ENCODE peak calls at places on chromosomes 11 and 22, in five cellular contexts. One of them, this sample, is unnamed.

GRCh38 chr11:65477271-65478029 is 21.4 kb upstream of the MALAT1 start:
- DNase-seq in WTC11: peak
- DNase-seq in gastrocnemius medialis: peak
- DNase-seq in astrocyte of the spinal cord: peak
- DNase-seq in HL-60: peak
- DNase-seq in this sample: peak

GRCh38 chr11:119585038-119585666 is 143.8 kb downstream of the NECTIN1 start:
- DNase-seq in astrocyte of the spinal cord: peak
- DNase-seq in gastrocnemius medialis: no peak
- DNase-seq in WTC11: peak
- DNase-seq in HL-60: no peak
- DNase-seq in this sample: peak

GRCh38 chr11:65274734-65275682 is 13.2 kb downstream of the POLA2 start:
- DNase-seq in gastrocnemius medialis: peak
- DNase-seq in WTC11: peak
- DNase-seq in astrocyte of the spinal cord: peak
- DNase-seq in HL-60: no peak
- DNase-seq in this sample: peak

GRCh38 chr11:117839234-117839882 is 14.8 kb upstream of the FXYD2 start:
- DNase-seq in gastrocnemius medialis: no peak
- DNase-seq in astrocyte of the spinal cord: no peak
- DNase-seq in WTC11: no peak
- DNase-seq in HL-60: no peak
- DNase-seq in this sample: no peak

GRCh38 chr11:69377029-69377952 is 83.3 kb downstream of the MYEOV start:
- DNase-seq in gastrocnemius medialis: no peak
- DNase-seq in HL-60: no peak
- DNase-seq in astrocyte of the spinal cord: no peak
- DNase-seq in WTC11: peak
- DNase-seq in this sample: no peak

GRCh38 chr11:37988031-37988430 is 1390.0 kb upstream of the RAG2 start:
- DNase-seq in gastrocnemius medialis: no peak
- DNase-seq in WTC11: no peak
- DNase-seq in astrocyte of the spinal cord: peak
- DNase-seq in HL-60: no peak
- DNase-seq in this sample: no peak

GRCh38 chr11:72263363-72263762 is 19.4 kb upstream of the PHOX2A start:
- DNase-seq in astrocyte of the spinal cord: peak
- DNase-seq in WTC11: no peak
- DNase-seq in HL-60: no peak
- DNase-seq in gastrocnemius medialis: no peak
- DNase-seq in this sample: no peak

GRCh38 chr22:24284747-24285203 is 14.1 kb downstream of the SPECC1L start:
- DNase-seq in gastrocnemius medialis: no peak
- DNase-seq in HL-60: no peak
- DNase-seq in WTC11: no peak
- DNase-seq in astrocyte of the spinal cord: no peak
- DNase-seq in this sample: no peak

GRCh38 chr22:46754110-46754799 is 8.2 kb upstream of the TBC1D22A start:
- DNase-seq in HL-60: peak
- DNase-seq in gastrocnemius medialis: peak
- DNase-seq in WTC11: no peak
- DNase-seq in astrocyte of the spinal cord: peak
- DNase-seq in this sample: no peak

GRCh38 chr11:74680035-74680671 is 51.1 kb downstream of the CHRDL2 start:
- DNase-seq in gastrocnemius medialis: no peak
- DNase-seq in HL-60: no peak
- DNase-seq in astrocyte of the spinal cord: no peak
- DNase-seq in WTC11: no peak
- DNase-seq in this sample: no peak

GRCh38 chr11:55942785-55943392 is 6.7 kb upstream of the OR5I1 start:
- DNase-seq in WTC11: no peak
- DNase-seq in gastrocnemius medialis: no peak
- DNase-seq in astrocyte of the spinal cord: peak
- DNase-seq in HL-60: peak
- DNase-seq in this sample: no peak

GRCh38 chr11:85810871-85811611 is at the start of gene SYTL2:
- DNase-seq in HL-60: peak
- DNase-seq in gastrocnemius medialis: peak
- DNase-seq in astrocyte of the spinal cord: peak
- DNase-seq in WTC11: peak
- DNase-seq in this sample: peak

GRCh38 chr22:35568751-35569725 is 28.4 kb downstream of the RASD2 start:
- DNase-seq in astrocyte of the spinal cord: peak
- DNase-seq in HL-60: no peak
- DNase-seq in WTC11: no peak
- DNase-seq in gastrocnemius medialis: no peak
- DNase-seq in this sample: no peak

GRCh38 chr11:75204012-75204674 is 36.4 kb upstream of the TPBGL start:
- DNase-seq in astrocyte of the spinal cord: no peak
- DNase-seq in gastrocnemius medialis: no peak
- DNase-seq in WTC11: no peak
- DNase-seq in HL-60: no peak
- DNase-seq in this sample: no peak

GRCh38 chr22:16960220-16960883 is 47.7 kb downstream of the GAB4 start:
- DNase-seq in HL-60: no peak
- DNase-seq in WTC11: no peak
- DNase-seq in gastrocnemius medialis: no peak
- DNase-seq in astrocyte of the spinal cord: no peak
- DNase-seq in this sample: no peak

GRCh38 chr11:35969089-35970046 is 25.5 kb downstream of the LDLRAD3 start:
- DNase-seq in astrocyte of the spinal cord: peak
- DNase-seq in WTC11: no peak
- DNase-seq in HL-60: no peak
- DNase-seq in gastrocnemius medialis: no peak
- DNase-seq in this sample: no peak

GRCh38 chr11:134398079-134398444 is 14.0 kb downstream of the B3GAT1 start:
- DNase-seq in astrocyte of the spinal cord: no peak
- DNase-seq in gastrocnemius medialis: no peak
- DNase-seq in HL-60: no peak
- DNase-seq in WTC11: no peak
- DNase-seq in this sample: no peak

GRCh38 chr11:125429174-125429707 is 66.8 kb downstream of the FEZ1 start:
- DNase-seq in WTC11: peak
- DNase-seq in HL-60: peak
- DNase-seq in astrocyte of the spinal cord: peak
- DNase-seq in gastrocnemius medialis: peak
- DNase-seq in this sample: peak

GRCh38 chr11:3825473-3826154 is 15.1 kb downstream of the RHOG start:
- DNase-seq in WTC11: no peak
- DNase-seq in astrocyte of the spinal cord: no peak
- DNase-seq in HL-60: no peak
- DNase-seq in gastrocnemius medialis: no peak
- DNase-seq in this sample: no peak

GRCh38 chr11:45671246-45672171 is 6.1 kb upstream of the CHST1 start:
- DNase-seq in WTC11: no peak
- DNase-seq in astrocyte of the spinal cord: no peak
- DNase-seq in gastrocnemius medialis: no peak
- DNase-seq in HL-60: no peak
- DNase-seq in this sample: no peak
- TF ChIP-seq CTCF in WTC11: no peak
- TF ChIP-seq CTCF in astrocyte of the spinal cord: peak
- TF ChIP-seq CTCF in gastrocnemius medialis: peak
- TF ChIP-seq CTCF in HL-60: no peak
- TF ChIP-seq CTCF in this sample: no peak

GRCh38 chr11:112439614-112440013 is 179.0 kb upstream of the PLET1 start:
- DNase-seq in HL-60: no peak
- DNase-seq in gastrocnemius medialis: no peak
- DNase-seq in astrocyte of the spinal cord: no peak
- DNase-seq in WTC11: no peak
- DNase-seq in this sample: no peak

GRCh38 chr11:112437096-112437495 is 176.4 kb upstream of the PLET1 start:
- DNase-seq in astrocyte of the spinal cord: no peak
- DNase-seq in HL-60: no peak
- DNase-seq in WTC11: no peak
- DNase-seq in gastrocnemius medialis: no peak
- DNase-seq in this sample: no peak

DNA sequence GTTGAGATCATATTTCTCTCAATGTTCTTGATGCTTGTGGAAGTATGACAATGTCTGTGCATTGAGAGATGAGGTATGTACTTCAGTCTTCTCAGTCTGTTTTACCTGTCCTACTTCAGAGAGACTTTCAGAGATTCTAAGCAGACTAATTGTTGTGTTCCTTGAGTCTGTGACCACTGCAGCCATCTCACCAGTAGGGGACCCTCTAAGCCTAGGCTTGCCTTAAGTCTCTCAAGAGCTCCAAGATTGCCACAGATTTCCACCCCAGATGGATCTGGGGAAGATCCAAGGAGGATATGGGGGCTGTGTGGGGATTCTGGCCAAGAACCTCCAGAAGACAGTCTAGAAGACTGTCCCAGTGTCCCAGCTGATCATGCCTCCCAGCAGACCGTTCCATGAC is 179.9 kb upstream of the PLET1 start:
- DNase-seq in astrocyte of the spinal cord: no peak
- DNase-seq in gastrocnemius medialis: no peak
- DNase-seq in HL-60: no peak
- DNase-seq in WTC11: peak
- DNase-seq in this sample: no peak
- TF ChIP-seq CTCF in astrocyte of the spinal cord: no peak
- TF ChIP-seq CTCF in gastrocnemius medialis: no peak
- TF ChIP-seq CTCF in HL-60: no peak
- TF ChIP-seq CTCF in WTC11: peak
- TF ChIP-seq CTCF in this sample: peak

GRCh38 chr22:50001388-50002231 is 11.0 kb downstream of the IL17REL start:
- DNase-seq in astrocyte of the spinal cord: no peak
- DNase-seq in HL-60: no peak
- DNase-seq in WTC11: no peak
- DNase-seq in gastrocnemius medialis: no peak
- DNase-seq in this sample: no peak
- TF ChIP-seq CTCF in astrocyte of the spinal cord: no peak
- TF ChIP-seq CTCF in HL-60: no peak
- TF ChIP-seq CTCF in WTC11: no peak
- TF ChIP-seq CTCF in gastrocnemius medialis: no peak
- TF ChIP-seq CTCF in this sample: no peak

DNA sequence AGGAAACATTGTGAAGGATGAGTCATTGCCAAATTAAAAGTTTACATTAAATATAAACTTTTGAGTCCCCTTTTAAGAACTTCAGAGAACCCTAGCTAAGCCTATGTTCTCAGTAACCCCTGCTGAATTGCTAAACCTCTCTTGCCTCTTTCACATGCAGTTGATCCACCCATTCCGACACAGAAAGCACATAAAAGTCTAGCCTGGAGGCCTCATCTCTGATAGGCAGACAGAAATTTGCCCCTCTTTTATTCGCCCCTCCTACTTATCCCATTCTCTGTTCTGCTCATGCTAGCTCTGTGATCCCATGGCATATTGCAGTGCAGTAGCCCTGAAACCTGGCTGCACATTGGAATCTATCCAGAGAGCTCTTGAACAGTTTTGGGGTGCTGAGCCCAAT is 58.2 kb upstream of the PDE3B start:
- DNase-seq in astrocyte of the spinal cord: no peak
- DNase-seq in gastrocnemius medialis: no peak
- DNase-seq in HL-60: no peak
- DNase-seq in WTC11: no peak
- DNase-seq in this sample: no peak
- TF ChIP-seq CTCF in astrocyte of the spinal cord: no peak
- TF ChIP-seq CTCF in gastrocnemius medialis: no peak
- TF ChIP-seq CTCF in HL-60: no peak
- TF ChIP-seq CTCF in WTC11: no peak
- TF ChIP-seq CTCF in this sample: no peak

GRCh38 chr11:28675183-28675582 is 567.0 kb downstream of the METTL15 start:
- DNase-seq in WTC11: no peak
- DNase-seq in gastrocnemius medialis: no peak
- DNase-seq in astrocyte of the spinal cord: no peak
- DNase-seq in HL-60: no peak
- DNase-seq in this sample: no peak

GRCh38 chr11:28673687-28674431 is 565.7 kb downstream of the METTL15 start:
- DNase-seq in WTC11: no peak
- DNase-seq in astrocyte of the spinal cord: no peak
- DNase-seq in gastrocnemius medialis: no peak
- DNase-seq in HL-60: no peak
- DNase-seq in this sample: no peak

GRCh38 chr11:28677719-28678118 is 569.5 kb downstream of the METTL15 start:
- DNase-seq in HL-60: no peak
- DNase-seq in gastrocnemius medialis: no peak
- DNase-seq in astrocyte of the spinal cord: no peak
- DNase-seq in WTC11: no peak
- DNase-seq in this sample: no peak

GRCh38 chr11:28671326-28671725 is 563.1 kb downstream of the METTL15 start:
- DNase-seq in WTC11: no peak
- DNase-seq in astrocyte of the spinal cord: no peak
- DNase-seq in HL-60: no peak
- DNase-seq in gastrocnemius medialis: no peak
- DNase-seq in this sample: no peak

GRCh38 chr11:28674432-28675076 is 566.4 kb downstream of the METTL15 start:
- DNase-seq in WTC11: peak
- DNase-seq in gastrocnemius medialis: no peak
- DNase-seq in HL-60: no peak
- DNase-seq in astrocyte of the spinal cord: peak
- DNase-seq in this sample: peak
- TF ChIP-seq CTCF in WTC11: peak
- TF ChIP-seq CTCF in gastrocnemius medialis: no peak
- TF ChIP-seq CTCF in HL-60: no peak
- TF ChIP-seq CTCF in astrocyte of the spinal cord: peak
- TF ChIP-seq CTCF in this sample: peak

DNA sequence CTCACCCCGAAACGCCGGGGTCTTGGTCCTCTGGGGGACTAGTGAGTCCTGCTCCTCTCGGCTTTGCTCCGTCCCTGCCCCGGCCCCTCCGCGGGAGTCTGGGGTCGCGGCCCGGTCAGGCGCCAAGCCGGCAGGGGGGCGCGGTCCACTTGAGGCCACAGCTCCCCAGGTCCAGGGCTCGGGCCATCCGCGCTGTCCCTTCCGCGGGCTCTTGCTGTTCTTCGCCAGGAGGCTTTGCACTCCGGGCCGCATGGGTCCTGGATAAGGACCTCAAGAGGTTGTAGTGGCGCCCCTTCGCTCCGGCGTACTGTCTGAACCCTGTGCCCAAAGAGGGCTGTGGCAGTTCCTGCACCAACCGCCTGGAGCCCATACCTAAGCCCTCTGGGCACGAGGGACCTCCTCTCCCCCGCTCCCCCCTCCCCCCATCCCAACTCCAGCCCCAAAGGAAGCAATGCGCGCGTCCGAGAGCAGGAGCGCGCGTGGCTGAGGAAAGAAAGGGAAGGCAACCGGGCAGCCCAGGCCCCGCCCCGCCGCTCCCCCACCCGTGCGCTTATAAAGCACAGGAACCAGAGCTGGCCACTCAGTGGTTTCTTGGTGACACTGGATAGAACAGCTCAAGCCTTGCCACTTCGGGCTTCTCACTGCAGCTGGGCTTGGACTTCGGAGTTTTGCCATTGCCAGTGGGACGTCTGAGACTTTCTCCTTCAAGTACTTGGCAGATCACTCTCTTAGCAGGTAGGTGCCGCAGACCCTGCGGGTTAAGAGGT is at the start of gene ADM:
- DNase-seq in astrocyte of the spinal cord: peak
- DNase-seq in HL-60: peak
- DNase-seq in gastrocnemius medialis: peak
- DNase-seq in WTC11: peak
- DNase-seq in this sample: peak
- TF ChIP-seq CTCF in astrocyte of the spinal cord: peak
- TF ChIP-seq CTCF in HL-60: no peak
- TF ChIP-seq CTCF in gastrocnemius medialis: peak
- TF ChIP-seq CTCF in WTC11: peak
- TF ChIP-seq CTCF in this sample: peak